ENCODE peak calls at places on chromosome 1, in seven cellular contexts. One of them, this sample, is unnamed. For H3K36me3, the result is how much of the 10 kb centered on the place peaks cover.

GRCh38 chr1:156276966-156277381 is 5.7 kb downstream of the SMG5 start:
- DNase-seq in stomach: no peak
- DNase-seq in left ventricle myocardium inferior: no peak
- DNase-seq in cardiac muscle cell: no peak
- DNase-seq in colonic mucosa: no peak
- DNase-seq in A673: no peak
- DNase-seq in Karpas-422: no peak
- DNase-seq in this sample: no peak

GRCh38 chr1:243917177-243917862 is 67.3 kb upstream of the AKT3 start:
- DNase-seq in cardiac muscle cell: peak
- DNase-seq in Karpas-422: no peak
- DNase-seq in A673: peak
- DNase-seq in stomach: no peak
- DNase-seq in left ventricle myocardium inferior: peak
- DNase-seq in colonic mucosa: peak
- DNase-seq in this sample: peak

GRCh38 chr1:201656670-201657032 is 117.7 kb downstream of the NAV1 start:
- DNase-seq in Karpas-422: no peak
- DNase-seq in A673: peak
- DNase-seq in cardiac muscle cell: peak
- DNase-seq in colonic mucosa: peak
- DNase-seq in stomach: no peak
- DNase-seq in left ventricle myocardium inferior: peak
- DNase-seq in this sample: no peak

GRCh38 chr1:232273071-232273470 is 356.9 kb downstream of the SIPA1L2 start:
- DNase-seq in left ventricle myocardium inferior: no peak
- DNase-seq in A673: no peak
- DNase-seq in cardiac muscle cell: no peak
- DNase-seq in colonic mucosa: no peak
- DNase-seq in Karpas-422: no peak
- DNase-seq in stomach: no peak
- DNase-seq in this sample: no peak

GRCh38 chr1:161238039-161238473 is at the start of gene NR1I3:
- DNase-seq in A673: no peak
- DNase-seq in Karpas-422: no peak
- DNase-seq in cardiac muscle cell: no peak
- DNase-seq in stomach: no peak
- DNase-seq in left ventricle myocardium inferior: no peak
- DNase-seq in colonic mucosa: no peak
- DNase-seq in this sample: no peak

GRCh38 chr1:170674239-170674638 is 10.3 kb downstream of the PRRX1 start:
- DNase-seq in cardiac muscle cell: no peak
- DNase-seq in colonic mucosa: no peak
- DNase-seq in A673: no peak
- DNase-seq in left ventricle myocardium inferior: no peak
- DNase-seq in Karpas-422: no peak
- DNase-seq in stomach: no peak
- DNase-seq in this sample: no peak

GRCh38 chr1:183303901-183304300 is 114.3 kb downstream of the NMNAT2 start:
- DNase-seq in cardiac muscle cell: no peak
- DNase-seq in Karpas-422: no peak
- DNase-seq in stomach: no peak
- DNase-seq in colonic mucosa: no peak
- DNase-seq in left ventricle myocardium inferior: no peak
- DNase-seq in A673: no peak
- DNase-seq in this sample: no peak

GRCh38 chr1:152398812-152399698 is 15.0 kb downstream of the CRNN start:
- DNase-seq in left ventricle myocardium inferior: no peak
- DNase-seq in colonic mucosa: no peak
- DNase-seq in A673: no peak
- DNase-seq in stomach: no peak
- DNase-seq in cardiac muscle cell: no peak
- DNase-seq in Karpas-422: peak
- DNase-seq in this sample: no peak

GRCh38 chr1:211352985-211353515 is 26.4 kb downstream of the TRAF5 start:
- DNase-seq in A673: peak
- DNase-seq in Karpas-422: peak
- DNase-seq in stomach: peak
- DNase-seq in colonic mucosa: peak
- DNase-seq in left ventricle myocardium inferior: no peak
- DNase-seq in cardiac muscle cell: peak
- DNase-seq in this sample: no peak

GRCh38 chr1:45016767-45017166 is 4.7 kb downstream of the UROD start:
- DNase-seq in Karpas-422: no peak
- DNase-seq in left ventricle myocardium inferior: no peak
- DNase-seq in cardiac muscle cell: no peak
- DNase-seq in A673: no peak
- DNase-seq in stomach: no peak
- DNase-seq in colonic mucosa: no peak
- DNase-seq in this sample: no peak

GRCh38 chr1:50553921-50554320 is 130.7 kb upstream of the DMRTA2 start:
- DNase-seq in left ventricle myocardium inferior: no peak
- DNase-seq in A673: no peak
- DNase-seq in colonic mucosa: no peak
- DNase-seq in cardiac muscle cell: no peak
- DNase-seq in Karpas-422: no peak
- DNase-seq in stomach: no peak
- DNase-seq in this sample: no peak

GRCh38 chr1:185156321-185156853 is 366 bp downstream of the TRMT1L start:
- DNase-seq in colonic mucosa: no peak
- DNase-seq in Karpas-422: no peak
- DNase-seq in A673: no peak
- DNase-seq in left ventricle myocardium inferior: no peak
- DNase-seq in stomach: peak
- DNase-seq in cardiac muscle cell: no peak
- DNase-seq in this sample: no peak

GRCh38 chr1:10723317-10723716 is 73.1 kb downstream of the CASZ1 start:
- DNase-seq in colonic mucosa: no peak
- DNase-seq in Karpas-422: no peak
- DNase-seq in cardiac muscle cell: no peak
- DNase-seq in stomach: no peak
- DNase-seq in left ventricle myocardium inferior: no peak
- DNase-seq in A673: no peak
- DNase-seq in this sample: peak
- H3K27ac ChIP-seq in colonic mucosa: no peak
- H3K27ac ChIP-seq in Karpas-422: no peak
- H3K27ac ChIP-seq in cardiac muscle cell: peak
- H3K27ac ChIP-seq in stomach: peak
- H3K27ac ChIP-seq in left ventricle myocardium inferior: peak
- H3K27ac ChIP-seq in A673: no peak
- H3K27ac ChIP-seq in this sample: no peak

GRCh38 chr1:20775700-20776099 is 11.4 kb downstream of the HP1BP3 start:
- DNase-seq in left ventricle myocardium inferior: no peak
- DNase-seq in stomach: no peak
- DNase-seq in Karpas-422: no peak
- DNase-seq in cardiac muscle cell: no peak
- DNase-seq in A673: no peak
- DNase-seq in colonic mucosa: no peak
- DNase-seq in this sample: no peak
- H3K36me3 ChIP-seq in left ventricle myocardium inferior: half or more
- H3K36me3 ChIP-seq in stomach: half or more
- H3K36me3 ChIP-seq in Karpas-422: half or more
- H3K36me3 ChIP-seq in cardiac muscle cell: half or more
- H3K36me3 ChIP-seq in A673: half or more
- H3K36me3 ChIP-seq in colonic mucosa: under half
- H3K36me3 ChIP-seq in this sample: under half

DNA sequence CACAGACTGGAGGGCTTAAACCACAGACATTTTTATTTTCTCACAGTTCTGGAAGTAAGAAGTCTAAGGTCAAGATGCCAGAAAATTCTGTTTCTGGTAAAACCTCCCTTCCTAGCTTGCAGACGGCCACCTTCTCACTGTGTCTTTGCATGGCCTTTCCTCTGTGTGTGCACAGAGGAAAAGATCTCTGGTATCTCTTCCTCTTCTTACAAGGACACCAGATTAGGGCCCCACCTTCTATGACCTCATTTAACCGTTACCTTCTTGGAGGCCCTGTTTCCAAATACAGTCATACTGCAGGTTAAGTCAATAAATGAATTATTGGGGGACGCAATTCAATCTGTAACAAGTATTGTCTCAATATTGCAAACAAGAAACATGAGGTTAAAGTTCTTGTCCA is 63.0 kb upstream of the PRDX6 start:
- DNase-seq in cardiac muscle cell: no peak
- DNase-seq in Karpas-422: peak
- DNase-seq in A673: no peak
- DNase-seq in colonic mucosa: no peak
- DNase-seq in left ventricle myocardium inferior: no peak
- DNase-seq in stomach: no peak
- DNase-seq in this sample: no peak
- H3K27ac ChIP-seq in cardiac muscle cell: no peak
- H3K27ac ChIP-seq in Karpas-422: no peak
- H3K27ac ChIP-seq in A673: no peak
- H3K27ac ChIP-seq in colonic mucosa: no peak
- H3K27ac ChIP-seq in left ventricle myocardium inferior: no peak
- H3K27ac ChIP-seq in stomach: no peak
- H3K27ac ChIP-seq in this sample: no peak

DNA sequence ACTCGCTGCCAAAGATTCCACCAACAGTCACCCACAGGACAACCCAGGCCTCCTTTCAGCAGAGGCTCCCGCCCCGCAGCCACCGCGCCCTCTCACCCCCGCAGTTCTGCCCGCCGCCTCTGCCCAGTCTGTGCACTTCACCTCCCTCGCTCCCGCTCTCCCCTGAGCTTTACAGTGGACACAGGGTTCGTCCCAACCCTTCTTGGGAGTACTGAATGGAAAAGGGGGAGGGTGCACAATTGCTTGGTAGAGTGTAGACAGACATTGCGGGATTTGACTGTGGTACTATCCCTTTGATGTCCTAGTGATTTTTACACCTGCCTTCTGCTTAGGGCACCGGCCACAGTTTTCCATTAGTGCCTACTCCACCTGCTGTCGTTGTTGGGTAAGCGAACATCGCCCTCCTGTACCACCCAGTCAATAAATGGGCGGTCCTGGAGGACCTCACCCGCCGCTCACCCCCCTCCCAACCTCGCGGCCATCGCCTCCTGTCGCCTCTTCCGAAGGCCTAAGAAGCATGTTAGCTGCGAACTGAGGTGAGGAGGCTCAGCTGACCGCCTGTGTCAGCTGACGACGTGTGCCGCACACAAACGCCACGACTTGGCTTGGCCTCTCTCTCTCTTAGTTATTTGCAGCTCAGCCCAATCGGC is 9.3 kb upstream of the NBPF11 start:
- DNase-seq in stomach: no peak
- DNase-seq in cardiac muscle cell: no peak
- DNase-seq in Karpas-422: no peak
- DNase-seq in left ventricle myocardium inferior: no peak
- DNase-seq in A673: no peak
- DNase-seq in colonic mucosa: no peak
- DNase-seq in this sample: peak
- H3K36me3 ChIP-seq in stomach: under half
- H3K36me3 ChIP-seq in cardiac muscle cell: under half
- H3K36me3 ChIP-seq in Karpas-422: under half
- H3K36me3 ChIP-seq in left ventricle myocardium inferior: under half
- H3K36me3 ChIP-seq in A673: under half
- H3K36me3 ChIP-seq in colonic mucosa: under half
- H3K36me3 ChIP-seq in this sample: under half

DNA sequence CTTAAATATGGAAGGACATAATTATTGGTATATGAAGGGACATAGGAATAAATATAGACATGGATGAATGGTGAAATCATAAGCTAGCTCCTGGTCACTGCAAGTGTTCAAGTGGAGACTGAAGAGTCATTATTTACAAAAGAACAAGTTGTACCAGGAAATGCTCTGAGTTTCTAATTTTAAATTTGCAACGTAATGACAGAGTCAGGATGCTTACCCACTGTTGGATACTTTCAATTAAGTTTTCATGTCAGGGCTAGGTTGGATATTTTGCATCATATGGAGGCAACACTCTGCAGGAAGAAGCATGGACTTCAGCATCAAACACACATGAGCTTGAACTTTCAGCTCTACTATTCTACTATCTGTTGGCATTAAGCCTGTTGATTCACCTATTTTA is 499.6 kb upstream of the C1orf87 start:
- DNase-seq in Karpas-422: no peak
- DNase-seq in colonic mucosa: no peak
- DNase-seq in stomach: no peak
- DNase-seq in left ventricle myocardium inferior: no peak
- DNase-seq in A673: no peak
- DNase-seq in cardiac muscle cell: no peak
- DNase-seq in this sample: no peak
- H3K27ac ChIP-seq in Karpas-422: no peak
- H3K27ac ChIP-seq in colonic mucosa: no peak
- H3K27ac ChIP-seq in stomach: no peak
- H3K27ac ChIP-seq in left ventricle myocardium inferior: no peak
- H3K27ac ChIP-seq in A673: no peak
- H3K27ac ChIP-seq in cardiac muscle cell: no peak
- H3K27ac ChIP-seq in this sample: no peak

GRCh38 chr1:31036749-31037500 is 28.6 kb downstream of the PUM1 start:
- DNase-seq in Karpas-422: no peak
- DNase-seq in colonic mucosa: no peak
- DNase-seq in left ventricle myocardium inferior: no peak
- DNase-seq in stomach: no peak
- DNase-seq in A673: no peak
- DNase-seq in cardiac muscle cell: no peak
- DNase-seq in this sample: no peak
- H3K36me3 ChIP-seq in Karpas-422: under half
- H3K36me3 ChIP-seq in colonic mucosa: under half
- H3K36me3 ChIP-seq in left ventricle myocardium inferior: under half
- H3K36me3 ChIP-seq in stomach: under half
- H3K36me3 ChIP-seq in A673: under half
- H3K36me3 ChIP-seq in cardiac muscle cell: under half
- H3K36me3 ChIP-seq in this sample: under half

DNA sequence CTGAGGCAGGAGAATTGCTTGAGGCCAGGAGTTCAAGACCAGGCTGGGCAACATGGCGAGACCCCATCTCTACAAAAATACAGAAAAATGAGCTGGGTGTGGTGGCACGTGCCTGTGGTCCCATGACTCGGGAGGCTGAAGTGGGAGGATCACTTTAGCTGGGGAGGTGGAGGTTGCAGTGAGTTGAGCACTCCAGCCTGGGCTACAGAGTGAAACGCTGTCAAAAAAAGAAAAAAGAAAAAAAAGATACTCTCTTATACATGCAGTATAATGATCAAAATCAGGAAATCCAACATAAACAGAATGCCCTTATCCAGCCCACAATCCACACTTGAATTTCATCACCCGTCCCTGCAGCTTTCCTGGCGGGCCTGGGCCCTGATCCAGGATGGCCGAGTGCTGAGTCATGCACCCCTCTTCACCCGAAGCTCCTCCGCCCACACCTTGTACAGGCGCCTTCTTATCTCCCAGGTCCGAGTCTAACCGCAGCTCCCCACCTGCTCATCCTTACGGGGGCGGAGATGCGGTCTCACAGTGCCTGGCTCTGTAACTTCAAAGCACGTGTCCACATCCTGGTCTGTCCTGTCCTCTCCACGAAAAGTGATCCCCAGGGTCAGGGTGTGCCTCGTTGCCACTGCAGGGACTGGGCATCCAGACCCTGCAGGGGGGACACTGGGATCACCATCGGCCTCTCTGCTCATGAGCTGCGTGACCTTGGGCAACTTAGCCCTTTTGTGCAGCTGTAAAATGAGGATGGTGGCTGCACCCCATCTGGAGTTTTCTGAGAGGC is 120.2 kb upstream of the SLC45A1 start:
- DNase-seq in colonic mucosa: peak
- DNase-seq in left ventricle myocardium inferior: peak
- DNase-seq in Karpas-422: no peak
- DNase-seq in stomach: peak
- DNase-seq in cardiac muscle cell: no peak
- DNase-seq in A673: peak
- DNase-seq in this sample: peak
- H3K27ac ChIP-seq in colonic mucosa: no peak
- H3K27ac ChIP-seq in left ventricle myocardium inferior: no peak
- H3K27ac ChIP-seq in Karpas-422: no peak
- H3K27ac ChIP-seq in stomach: peak
- H3K27ac ChIP-seq in cardiac muscle cell: no peak
- H3K27ac ChIP-seq in A673: no peak
- H3K27ac ChIP-seq in this sample: no peak

This sample was measured in kidney.